ENCODE peak calls at places on chromosome 11, in five cellular contexts. W, C, L, I and M are unnamed samples.

GRCh38 chr11:70420008-70420464 is 21.7 kb downstream of the CTTN start:
- DNase-seq in W (no peak), C (no peak), I (peak), L (no peak), M (no peak)

GRCh38 chr11:21514298-21514697 is 678.6 kb upstream of the ANO5 start:
- DNase-seq in W (no peak), I (no peak), C (peak), L (no peak), M (no peak)

GRCh38 chr11:70158201-70158600 is 44.9 kb upstream of the FADD start:
- DNase-seq in L (no peak), I (peak), C (peak), W (no peak), M (no peak)

GRCh38 chr11:46285594-46286033 is 8.2 kb downstream of the CREB3L1 start:
- DNase-seq in I (peak), W (no peak), L (no peak), C (no peak), M (no peak)

GRCh38 chr11:94734563-94735275 is 33.4 kb upstream of the AMOTL1 start:
- DNase-seq in C (peak), L (no peak), W (no peak), I (peak), M (no peak)

GRCh38 chr11:60844870-60845221 is 2.9 kb downstream of the CCDC86 start:
- DNase-seq in I (no peak), W (no peak), L (no peak), C (no peak), M (no peak)

GRCh38 chr11:2661173-2662023 is 38.4 kb downstream of the KCNQ1OT1 start:
- DNase-seq in C (no peak), I (no peak), W (no peak), L (no peak), M (no peak)

GRCh38 chr11:17722000-17722643 is 2.8 kb downstream of the MYOD1 start:
- DNase-seq in C (peak), L (no peak), W (no peak), I (peak), M (no peak)

GRCh38 chr11:42901084-42901483 is 410.7 kb upstream of the API5 start:
- DNase-seq in L (no peak), W (no peak), I (no peak), C (no peak), M (no peak)

GRCh38 chr11:3803726-3804510 is 4.4 kb upstream of the PGAP2 start:
- DNase-seq in I (no peak), L (no peak), W (no peak), C (no peak), M (no peak)

GRCh38 chr11:31557991-31558390 is 48.4 kb downstream of the ELP4 start:
- DNase-seq in C (peak), I (peak), L (no peak), W (no peak), M (no peak)

GRCh38 chr11:35420371-35420770 is 1.0 kb upstream of the SLC1A2 start:
- DNase-seq in W (no peak), L (no peak), I (no peak), C (peak), M (no peak)

GRCh38 chr11:35418847-35419712 is at the start of gene SLC1A2:
- DNase-seq in I (peak), C (peak), W (no peak), L (no peak), M (no peak)

GRCh38 chr11:35415488-35415887 is 3.9 kb downstream of the SLC1A2 start:
- DNase-seq in L (no peak), C (no peak), I (no peak), W (no peak), M (no peak)

GRCh38 chr11:35418282-35418846 is 994 bp downstream of the SLC1A2 start:
- DNase-seq in C (peak), L (no peak), W (no peak), I (no peak), M (no peak)

GRCh38 chr11:35419713-35420333 is 465 bp upstream of the SLC1A2 start:
- DNase-seq in I (peak), L (no peak), W (no peak), C (peak), M (no peak)
- H3K4me3 ChIP-seq in I (peak), L (peak), W (peak), C (peak), M (peak)

GRCh38 chr11:133953571-133953970 is 3.2 kb downstream of the IGSF9B start:
- DNase-seq in I (no peak), C (no peak), W (no peak), L (no peak), M (no peak)

GRCh38 chr11:133956650-133957633 is at the start of gene IGSF9B:
- DNase-seq in C (peak), I (peak), W (peak), L (peak), M (no peak)

GRCh38 chr11:133955945-133956421 is 785 bp downstream of the IGSF9B start:
- DNase-seq in W (no peak), C (peak), L (no peak), I (no peak), M (no peak)

GRCh38 chr11:133953999-133954398 is 2.8 kb downstream of the IGSF9B start:
- DNase-seq in L (no peak), C (no peak), I (no peak), W (no peak), M (no peak)

DNA sequence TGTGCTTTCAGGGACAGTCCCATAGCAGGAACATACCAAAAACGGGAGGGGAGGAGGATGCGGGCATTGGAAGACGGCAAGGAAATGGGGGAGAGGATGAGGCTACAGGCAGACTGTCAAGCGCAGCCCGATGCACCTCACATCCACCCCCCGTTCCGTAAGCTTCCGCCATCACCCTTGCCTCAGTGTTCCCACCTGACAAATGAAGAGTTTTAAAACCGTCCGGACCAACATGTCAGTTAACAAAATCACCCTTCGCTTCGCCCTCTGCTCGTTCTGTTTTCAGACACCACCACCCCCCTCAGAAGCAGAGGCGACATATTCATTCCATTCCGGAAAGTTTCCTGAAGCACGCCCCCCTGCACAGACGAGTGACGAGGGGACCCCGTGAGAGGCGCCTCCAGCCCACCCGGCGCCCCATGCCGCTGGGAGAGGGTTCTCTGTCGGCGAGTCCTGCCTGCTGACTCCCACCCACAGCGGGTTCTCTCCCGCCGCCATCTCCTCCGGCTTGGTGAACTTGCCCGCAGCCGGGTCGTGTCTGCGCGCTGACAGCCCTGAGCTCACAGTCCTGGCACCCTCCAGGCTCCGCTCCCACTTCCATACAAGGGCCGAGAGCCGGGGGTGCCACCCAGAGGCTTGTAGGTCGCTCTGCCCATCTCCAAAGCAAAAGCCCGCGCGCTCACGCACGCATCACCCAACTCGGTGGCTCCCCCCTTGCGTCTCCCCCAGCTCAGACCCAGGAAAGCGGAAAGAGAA is 1.5 kb downstream of the IGSF9B start:
- DNase-seq in C (peak), W (no peak), L (no peak), I (no peak), M (no peak)
- TF ChIP-seq CTCF in C (no peak), W (no peak), L (no peak), I (no peak), M (no peak)

GRCh38 chr11:64722141-64723050 is 601 bp downstream of the NRXN2 start:
- DNase-seq in L (no peak), I (no peak), C (no peak), W (no peak), M (no peak)
- H3K4me3 ChIP-seq in L (no peak), I (no peak), C (peak), W (no peak), M (no peak)

GRCh38 chr11:26073646-26074045 is 258.3 kb upstream of the ANO3 start:
- DNase-seq in C (no peak), W (no peak), I (no peak), L (no peak), M (no peak)

GRCh38 chr11:26076591-26076990 is 255.3 kb upstream of the ANO3 start:
- DNase-seq in L (no peak), C (no peak), I (no peak), W (no peak), M (no peak)

GRCh38 chr11:26070981-26071380 is 260.9 kb upstream of the ANO3 start:
- DNase-seq in C (no peak), W (no peak), I (no peak), L (no peak), M (no peak)

GRCh38 chr11:26078217-26078821 is 253.6 kb upstream of the ANO3 start:
- DNase-seq in W (no peak), I (peak), L (no peak), C (no peak), M (no peak)

DNA sequence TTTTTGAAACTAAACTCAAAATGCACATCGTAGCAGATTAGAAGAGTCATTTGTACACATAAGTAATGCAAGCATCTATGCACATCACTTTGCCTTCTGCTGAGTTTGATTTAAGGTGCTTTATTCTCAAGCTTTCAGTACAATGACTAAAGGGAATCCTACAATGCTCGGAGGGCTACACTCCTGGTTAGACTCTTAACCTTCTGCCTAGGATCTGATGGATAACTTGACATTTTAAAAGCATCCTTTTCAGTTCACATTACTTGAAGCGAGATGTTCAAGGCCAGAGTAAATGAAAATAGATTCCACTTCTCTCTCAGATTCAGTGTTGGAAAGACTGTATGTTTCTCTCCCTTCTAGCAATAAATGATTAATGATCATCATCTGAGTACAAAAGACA is 259.3 kb upstream of the ANO3 start:
- DNase-seq in L (no peak), W (no peak), I (no peak), C (no peak), M (no peak)
- TF ChIP-seq CTCF in L (no peak), W (no peak), I (no peak), C (no peak), M (no peak)

GRCh38 chr11:12724301-12725046 is 50.3 kb downstream of the TEAD1 start:
- DNase-seq in C (peak), L (peak), I (peak), W (peak), M (peak)
- H3K4me3 ChIP-seq in C (no peak), L (no peak), I (no peak), W (no peak), M (no peak)

DNA sequence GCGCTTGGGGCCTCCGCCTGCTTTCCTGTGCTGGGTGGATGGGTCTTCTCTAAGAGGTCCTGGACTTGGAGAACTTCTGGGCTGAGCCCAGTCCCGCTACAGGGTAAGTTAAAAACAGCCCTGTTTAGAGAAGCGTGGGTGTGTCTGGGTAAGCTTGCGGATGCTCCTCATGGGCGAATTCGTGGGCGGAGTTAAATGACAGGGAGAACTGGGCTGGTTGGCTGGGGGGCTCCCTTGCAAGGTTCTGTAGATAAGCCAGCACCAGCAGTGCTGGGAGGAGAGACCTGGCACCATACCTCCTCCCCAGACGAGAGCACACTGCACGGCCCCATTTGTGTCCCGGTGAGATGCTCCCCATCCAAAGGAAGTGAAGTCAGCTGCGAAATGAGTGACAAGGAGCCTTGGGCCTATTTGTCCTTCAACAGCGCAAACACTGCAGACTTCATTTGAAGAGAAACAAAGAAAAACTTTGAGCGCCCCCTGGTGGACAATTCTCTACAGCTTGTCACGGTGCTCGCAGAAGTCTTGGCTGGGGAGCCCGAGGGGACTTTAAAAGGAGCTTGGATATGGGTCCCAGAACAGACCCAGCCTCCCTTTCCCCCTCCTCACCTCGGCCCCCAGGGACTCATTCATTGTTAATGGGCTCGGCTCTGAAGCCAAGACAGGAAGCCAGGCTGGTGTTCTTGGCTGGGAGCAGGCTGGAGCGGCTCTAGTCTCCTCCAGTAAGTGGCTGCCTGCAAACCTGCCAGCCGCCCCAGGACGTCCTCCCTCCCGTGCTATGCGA is 39.5 kb downstream of the TP53I11 start:
- DNase-seq in C (peak), I (peak), L (peak), W (peak), M (peak)
- TF ChIP-seq CTCF in C (peak), I (peak), L (peak), W (peak), M (peak)

GRCh38 chr11:119370486-119371046 is 10.9 kb downstream of the USP2 start:
- DNase-seq in W (no peak), C (no peak), L (no peak), I (no peak), M (no peak)

GRCh38 chr11:119369035-119369925 is 12.2 kb downstream of the USP2 start:
- DNase-seq in C (no peak), L (no peak), I (no peak), W (no peak), M (no peak)

GRCh38 chr11:119366690-119367620 is 14.5 kb downstream of the USP2 start:
- DNase-seq in C (no peak), L (no peak), W (no peak), I (no peak), M (no peak)

GRCh38 chr11:119367661-119368120 is 13.8 kb downstream of the USP2 start:
- DNase-seq in L (no peak), C (no peak), W (no peak), I (no peak), M (no peak)

GRCh38 chr11:119368121-119369034 is 13.1 kb downstream of the USP2 start:
- DNase-seq in L (no peak), W (peak), I (peak), C (peak), M (no peak)
- H3K4me3 ChIP-seq in L (no peak), W (no peak), I (no peak), C (no peak), M (no peak)